ENCODE peak calls at places on chromosomes 2 and 18, in seven cellular contexts. One of them, this sample, is unnamed.

GRCh38 chr2:113084249-113085000 is 16.7 kb downstream of the IL1F10 start:
- DNase-seq in iris pigment epithelial cell: peak; percentile 16
- DNase-seq in NCI-H1105: no peak
- DNase-seq in glutamatergic neuron: no peak
- DNase-seq in GM12865: peak; percentile 11
- DNase-seq in progenitor cell of endocrine pancreas: no peak
- DNase-seq in activated T-helper 1 cell treated with Interleukin-2 at 50 U/mL for 16 hours: no peak
- DNase-seq in this sample: no peak

GRCh38 chr2:217954469-217954868 is 48.3 kb downstream of the TNS1 start:
- DNase-seq in iris pigment epithelial cell: no peak
- DNase-seq in NCI-H1105: no peak
- DNase-seq in glutamatergic neuron: no peak
- DNase-seq in GM12865: no peak
- DNase-seq in progenitor cell of endocrine pancreas: no peak
- DNase-seq in activated T-helper 1 cell treated with Interleukin-2 at 50 U/mL for 16 hours: no peak
- DNase-seq in this sample: peak; percentile 60

GRCh38 chr2:166388488-166389070 is 12.8 kb upstream of the SCN9A start:
- DNase-seq in iris pigment epithelial cell: no peak
- DNase-seq in NCI-H1105: no peak
- DNase-seq in glutamatergic neuron: no peak
- DNase-seq in GM12865: no peak
- DNase-seq in progenitor cell of endocrine pancreas: no peak
- DNase-seq in activated T-helper 1 cell treated with Interleukin-2 at 50 U/mL for 16 hours: no peak
- DNase-seq in this sample: no peak

GRCh38 chr2:109393211-109393610 is 220.6 kb downstream of the SEPTIN10 start:
- DNase-seq in iris pigment epithelial cell: no peak
- DNase-seq in NCI-H1105: no peak
- DNase-seq in glutamatergic neuron: no peak
- DNase-seq in GM12865: no peak
- DNase-seq in progenitor cell of endocrine pancreas: no peak
- DNase-seq in activated T-helper 1 cell treated with Interleukin-2 at 50 U/mL for 16 hours: no peak
- DNase-seq in this sample: no peak

GRCh38 chr18:77103181-77103875 is 29.3 kb downstream of the MBP start:
- DNase-seq in iris pigment epithelial cell: peak; percentile 80
- DNase-seq in NCI-H1105: no peak
- DNase-seq in glutamatergic neuron: no peak
- DNase-seq in GM12865: no peak
- DNase-seq in progenitor cell of endocrine pancreas: no peak
- DNase-seq in activated T-helper 1 cell treated with Interleukin-2 at 50 U/mL for 16 hours: no peak
- DNase-seq in this sample: no peak

GRCh38 chr2:208092093-208092832 is 32.1 kb downstream of the CRYGD start:
- DNase-seq in iris pigment epithelial cell: peak; percentile 39
- DNase-seq in NCI-H1105: no peak
- DNase-seq in glutamatergic neuron: no peak
- DNase-seq in GM12865: no peak
- DNase-seq in progenitor cell of endocrine pancreas: no peak
- DNase-seq in activated T-helper 1 cell treated with Interleukin-2 at 50 U/mL for 16 hours: no peak
- DNase-seq in this sample: no peak

GRCh38 chr2:130341562-130342019 is 1.1 kb upstream of the IMP4 start:
- DNase-seq in iris pigment epithelial cell: no peak
- DNase-seq in NCI-H1105: peak; percentile 41
- DNase-seq in glutamatergic neuron: no peak
- DNase-seq in GM12865: peak; percentile 40
- DNase-seq in progenitor cell of endocrine pancreas: no peak
- DNase-seq in activated T-helper 1 cell treated with Interleukin-2 at 50 U/mL for 16 hours: no peak
- DNase-seq in this sample: no peak

GRCh38 chr2:217827430-217828201 is 175.2 kb downstream of the TNS1 start:
- DNase-seq in iris pigment epithelial cell: no peak
- DNase-seq in NCI-H1105: no peak
- DNase-seq in glutamatergic neuron: no peak
- DNase-seq in GM12865: no peak
- DNase-seq in progenitor cell of endocrine pancreas: no peak
- DNase-seq in activated T-helper 1 cell treated with Interleukin-2 at 50 U/mL for 16 hours: no peak
- DNase-seq in this sample: no peak

GRCh38 chr18:5998166-5998881 is 103.0 kb upstream of the TMEM200C start:
- DNase-seq in iris pigment epithelial cell: no peak
- DNase-seq in NCI-H1105: no peak
- DNase-seq in glutamatergic neuron: no peak
- DNase-seq in GM12865: no peak
- DNase-seq in progenitor cell of endocrine pancreas: no peak
- DNase-seq in activated T-helper 1 cell treated with Interleukin-2 at 50 U/mL for 16 hours: no peak
- DNase-seq in this sample: no peak

GRCh38 chr18:57004366-57005121 is 142.3 kb upstream of the BOD1L2 start:
- DNase-seq in iris pigment epithelial cell: peak; percentile 80
- DNase-seq in NCI-H1105: no peak
- DNase-seq in glutamatergic neuron: no peak
- DNase-seq in GM12865: peak; percentile 72
- DNase-seq in progenitor cell of endocrine pancreas: no peak
- DNase-seq in activated T-helper 1 cell treated with Interleukin-2 at 50 U/mL for 16 hours: no peak
- DNase-seq in this sample: no peak

GRCh38 chr2:171160630-171161424 is at the start of gene TLK1:
- DNase-seq in iris pigment epithelial cell: peak; percentile 80
- DNase-seq in NCI-H1105: peak; percentile 70
- DNase-seq in glutamatergic neuron: peak; percentile 73
- DNase-seq in GM12865: peak; percentile 93
- DNase-seq in progenitor cell of endocrine pancreas: peak; percentile 56
- DNase-seq in activated T-helper 1 cell treated with Interleukin-2 at 50 U/mL for 16 hours: peak; percentile 72
- DNase-seq in this sample: peak; percentile 82

GRCh38 chr2:177302552-177302951 is 38.0 kb upstream of the NFE2L2 start:
- DNase-seq in iris pigment epithelial cell: no peak
- DNase-seq in NCI-H1105: no peak
- DNase-seq in glutamatergic neuron: no peak
- DNase-seq in GM12865: no peak
- DNase-seq in progenitor cell of endocrine pancreas: no peak
- DNase-seq in activated T-helper 1 cell treated with Interleukin-2 at 50 U/mL for 16 hours: no peak
- DNase-seq in this sample: no peak

GRCh38 chr2:150621800-150622199 is 134.3 kb upstream of the RND3 start:
- DNase-seq in iris pigment epithelial cell: peak; percentile 96
- DNase-seq in NCI-H1105: no peak
- DNase-seq in glutamatergic neuron: no peak
- DNase-seq in GM12865: no peak
- DNase-seq in progenitor cell of endocrine pancreas: no peak
- DNase-seq in activated T-helper 1 cell treated with Interleukin-2 at 50 U/mL for 16 hours: no peak
- DNase-seq in this sample: no peak

GRCh38 chr18:42635378-42636048 is 480.0 kb downstream of the RIT2 start:
- DNase-seq in iris pigment epithelial cell: no peak
- DNase-seq in NCI-H1105: no peak
- DNase-seq in glutamatergic neuron: no peak
- DNase-seq in GM12865: no peak
- DNase-seq in progenitor cell of endocrine pancreas: no peak
- DNase-seq in activated T-helper 1 cell treated with Interleukin-2 at 50 U/mL for 16 hours: no peak
- DNase-seq in this sample: no peak

GRCh38 chr2:188322569-188323531 is 31.2 kb downstream of the GULP1 start:
- DNase-seq in iris pigment epithelial cell: peak; percentile 81
- DNase-seq in NCI-H1105: no peak
- DNase-seq in glutamatergic neuron: no peak
- DNase-seq in GM12865: no peak
- DNase-seq in progenitor cell of endocrine pancreas: no peak
- DNase-seq in activated T-helper 1 cell treated with Interleukin-2 at 50 U/mL for 16 hours: no peak
- DNase-seq in this sample: no peak

GRCh38 chr2:159802673-159803072 is 4.7 kb upstream of the CD302 start:
- DNase-seq in iris pigment epithelial cell: no peak
- DNase-seq in NCI-H1105: no peak
- DNase-seq in glutamatergic neuron: no peak
- DNase-seq in GM12865: no peak
- DNase-seq in progenitor cell of endocrine pancreas: no peak
- DNase-seq in activated T-helper 1 cell treated with Interleukin-2 at 50 U/mL for 16 hours: no peak
- DNase-seq in this sample: no peak

GRCh38 chr2:69789129-69789528 is 40.3 kb upstream of the GMCL1 start:
- DNase-seq in iris pigment epithelial cell: peak; percentile 99
- DNase-seq in NCI-H1105: no peak
- DNase-seq in glutamatergic neuron: no peak
- DNase-seq in GM12865: peak; percentile 83
- DNase-seq in progenitor cell of endocrine pancreas: no peak
- DNase-seq in activated T-helper 1 cell treated with Interleukin-2 at 50 U/mL for 16 hours: no peak
- DNase-seq in this sample: no peak

GRCh38 chr2:129087133-129087813 is 768.6 kb upstream of the HS6ST1 start:
- DNase-seq in iris pigment epithelial cell: no peak
- DNase-seq in NCI-H1105: no peak
- DNase-seq in glutamatergic neuron: peak; percentile 47
- DNase-seq in GM12865: no peak
- DNase-seq in progenitor cell of endocrine pancreas: no peak
- DNase-seq in activated T-helper 1 cell treated with Interleukin-2 at 50 U/mL for 16 hours: no peak
- DNase-seq in this sample: no peak

GRCh38 chr2:46239847-46240181 is 57.4 kb upstream of the EPAS1 start:
- DNase-seq in iris pigment epithelial cell: no peak
- DNase-seq in NCI-H1105: no peak
- DNase-seq in glutamatergic neuron: no peak
- DNase-seq in GM12865: peak; percentile 81
- DNase-seq in progenitor cell of endocrine pancreas: no peak
- DNase-seq in activated T-helper 1 cell treated with Interleukin-2 at 50 U/mL for 16 hours: peak; percentile 38
- DNase-seq in this sample: no peak

GRCh38 chr2:129737660-129738527 is 241.6 kb upstream of the RAB6C start:
- DNase-seq in iris pigment epithelial cell: no peak
- DNase-seq in NCI-H1105: no peak
- DNase-seq in glutamatergic neuron: no peak
- DNase-seq in GM12865: no peak
- DNase-seq in progenitor cell of endocrine pancreas: no peak
- DNase-seq in activated T-helper 1 cell treated with Interleukin-2 at 50 U/mL for 16 hours: no peak
- DNase-seq in this sample: no peak

GRCh38 chr2:24457730-24458129 is 33.3 kb upstream of the NCOA1 start:
- DNase-seq in iris pigment epithelial cell: no peak
- DNase-seq in NCI-H1105: no peak
- DNase-seq in glutamatergic neuron: no peak
- DNase-seq in GM12865: no peak
- DNase-seq in progenitor cell of endocrine pancreas: no peak
- DNase-seq in activated T-helper 1 cell treated with Interleukin-2 at 50 U/mL for 16 hours: no peak
- DNase-seq in this sample: no peak

GRCh38 chr2:128271891-128272585 is 46.6 kb downstream of the HS6ST1 start:
- DNase-seq in iris pigment epithelial cell: no peak
- DNase-seq in NCI-H1105: no peak
- DNase-seq in glutamatergic neuron: no peak
- DNase-seq in GM12865: no peak
- DNase-seq in progenitor cell of endocrine pancreas: no peak
- DNase-seq in activated T-helper 1 cell treated with Interleukin-2 at 50 U/mL for 16 hours: no peak
- DNase-seq in this sample: peak; percentile 51

GRCh38 chr18:47397671-47398319 is 146.3 kb upstream of the SKOR2 start:
- DNase-seq in iris pigment epithelial cell: no peak
- DNase-seq in NCI-H1105: no peak
- DNase-seq in glutamatergic neuron: peak; percentile 33
- DNase-seq in GM12865: peak; percentile 46
- DNase-seq in progenitor cell of endocrine pancreas: no peak
- DNase-seq in activated T-helper 1 cell treated with Interleukin-2 at 50 U/mL for 16 hours: no peak
- DNase-seq in this sample: no peak

GRCh38 chr2:8543412-8544167 is 138.3 kb upstream of the ID2 start:
- DNase-seq in iris pigment epithelial cell: peak; percentile 74
- DNase-seq in NCI-H1105: no peak
- DNase-seq in glutamatergic neuron: no peak
- DNase-seq in GM12865: peak; percentile 96
- DNase-seq in progenitor cell of endocrine pancreas: no peak
- DNase-seq in activated T-helper 1 cell treated with Interleukin-2 at 50 U/mL for 16 hours: no peak
- DNase-seq in this sample: peak; percentile 71

GRCh38 chr2:219521066-219521880 is 7.0 kb downstream of the ASIC4 start:
- DNase-seq in iris pigment epithelial cell: peak; percentile 38
- DNase-seq in NCI-H1105: no peak
- DNase-seq in glutamatergic neuron: peak; percentile 76
- DNase-seq in GM12865: no peak
- DNase-seq in progenitor cell of endocrine pancreas: no peak
- DNase-seq in activated T-helper 1 cell treated with Interleukin-2 at 50 U/mL for 16 hours: no peak
- DNase-seq in this sample: no peak

GRCh38 chr2:41932241-41933034 is 115.4 kb upstream of the PKDCC start:
- DNase-seq in iris pigment epithelial cell: peak; percentile 95
- DNase-seq in NCI-H1105: no peak
- DNase-seq in glutamatergic neuron: no peak
- DNase-seq in GM12865: no peak
- DNase-seq in progenitor cell of endocrine pancreas: no peak
- DNase-seq in activated T-helper 1 cell treated with Interleukin-2 at 50 U/mL for 16 hours: no peak
- DNase-seq in this sample: peak; percentile 94

GRCh38 chr2:112465373-112465772 is 16.6 kb upstream of the TTL start:
- DNase-seq in iris pigment epithelial cell: peak; percentile 38
- DNase-seq in NCI-H1105: no peak
- DNase-seq in glutamatergic neuron: no peak
- DNase-seq in GM12865: no peak
- DNase-seq in progenitor cell of endocrine pancreas: no peak
- DNase-seq in activated T-helper 1 cell treated with Interleukin-2 at 50 U/mL for 16 hours: no peak
- DNase-seq in this sample: no peak

GRCh38 chr2:100630473-100630977 is 67.7 kb downstream of the PDCL3 start:
- DNase-seq in iris pigment epithelial cell: no peak
- DNase-seq in NCI-H1105: no peak
- DNase-seq in glutamatergic neuron: no peak
- DNase-seq in GM12865: peak; percentile 31
- DNase-seq in progenitor cell of endocrine pancreas: no peak
- DNase-seq in activated T-helper 1 cell treated with Interleukin-2 at 50 U/mL for 16 hours: no peak
- DNase-seq in this sample: no peak

GRCh38 chr2:115161531-115162453 is 719.4 kb downstream of the DPP10 start:
- DNase-seq in iris pigment epithelial cell: no peak
- DNase-seq in NCI-H1105: peak; percentile 57
- DNase-seq in glutamatergic neuron: peak; percentile 69
- DNase-seq in GM12865: no peak
- DNase-seq in progenitor cell of endocrine pancreas: peak; percentile 49
- DNase-seq in activated T-helper 1 cell treated with Interleukin-2 at 50 U/mL for 16 hours: no peak
- DNase-seq in this sample: no peak

GRCh38 chr18:52588916-52589315 is 248.9 kb downstream of the DCC start:
- DNase-seq in iris pigment epithelial cell: no peak
- DNase-seq in NCI-H1105: no peak
- DNase-seq in glutamatergic neuron: no peak
- DNase-seq in GM12865: no peak
- DNase-seq in progenitor cell of endocrine pancreas: no peak
- DNase-seq in activated T-helper 1 cell treated with Interleukin-2 at 50 U/mL for 16 hours: no peak
- DNase-seq in this sample: no peak

GRCh38 chr18:60090170-60090569 is 190.4 kb downstream of the PMAIP1 start:
- DNase-seq in iris pigment epithelial cell: no peak
- DNase-seq in NCI-H1105: no peak
- DNase-seq in glutamatergic neuron: no peak
- DNase-seq in GM12865: peak; percentile 11
- DNase-seq in progenitor cell of endocrine pancreas: no peak
- DNase-seq in activated T-helper 1 cell treated with Interleukin-2 at 50 U/mL for 16 hours: no peak
- DNase-seq in this sample: no peak

GRCh38 chr18:26468931-26469340 is 79.4 kb downstream of the KCTD1 start:
- DNase-seq in iris pigment epithelial cell: no peak
- DNase-seq in NCI-H1105: peak; percentile 46
- DNase-seq in glutamatergic neuron: peak; percentile 78
- DNase-seq in GM12865: peak; percentile 69
- DNase-seq in progenitor cell of endocrine pancreas: peak; percentile 30
- DNase-seq in activated T-helper 1 cell treated with Interleukin-2 at 50 U/mL for 16 hours: no peak
- DNase-seq in this sample: no peak

This sample was measured in sciatic nerve.